ENCODE peak calls at places on chromosomes 1 and 21, in seven cellular contexts. H, I, P, B, N, L and U are unnamed samples.

GRCh38 chr1:197200468-197200899 is 54.0 kb upstream of the ASPM start:
- DNase-seq in H (peak; percentile 35), I (peak; percentile 51), P (peak; percentile 18), B (no peak), N (no peak), L (peak; percentile 23), U (no peak)

GRCh38 chr1:29849038-29849750 is 612.9 kb downstream of the PTPRU start:
- DNase-seq in H (peak; percentile 30), I (peak; percentile 10), P (peak; percentile 89), B (no peak), N (no peak), L (no peak), U (no peak)

GRCh38 chr1:27233677-27234053 is 767 bp upstream of the WDTC1 start:
- DNase-seq in H (no peak), I (no peak), P (peak; percentile 43), B (no peak), N (no peak), L (peak; percentile 45), U (no peak)

GRCh38 chr21:44742418-44743153 is 31.2 kb upstream of the TSPEAR start:
- DNase-seq in H (no peak), I (no peak), P (no peak), B (no peak), N (no peak), L (no peak), U (no peak)

GRCh38 chr1:32014199-32014936 is 700 bp downstream of the KHDRBS1 start:
- DNase-seq in H (peak; percentile 50), I (peak; percentile 35), P (peak; percentile 52), B (peak; percentile 77), N (peak; percentile 28), L (peak; percentile 23), U (peak; percentile 63)

GRCh38 chr1:154434346-154435075 is 29.4 kb downstream of the IL6R start:
- DNase-seq in H (peak; percentile 86), I (no peak), P (no peak), B (peak; percentile 81), N (no peak), L (no peak), U (no peak)

GRCh38 chr1:30383131-30383793 is 340.1 kb downstream of the MATN1 start:
- DNase-seq in H (no peak), I (no peak), P (no peak), B (no peak), N (no peak), L (no peak), U (no peak)

GRCh38 chr21:33761104-33762036 is 119.1 kb downstream of the ITSN1 start:
- DNase-seq in H (peak; percentile 99), I (peak; percentile 99), P (no peak), B (no peak), N (peak; percentile 46), L (no peak), U (no peak)

GRCh38 chr1:116537439-116537838 is 33.4 kb downstream of the CD58 start:
- DNase-seq in H (peak; percentile 33), I (no peak), P (no peak), B (no peak), N (no peak), L (no peak), U (no peak)

GRCh38 chr1:161177936-161178244 is 583 bp upstream of the B4GALT3 start:
- DNase-seq in H (no peak), I (no peak), P (no peak), B (no peak), N (no peak), L (no peak), U (no peak)

GRCh38 chr1:77044133-77044849 is 174.9 kb downstream of the PIGK start:
- DNase-seq in H (no peak), I (no peak), P (no peak), B (peak; percentile 41), N (no peak), L (no peak), U (no peak)

DNA sequence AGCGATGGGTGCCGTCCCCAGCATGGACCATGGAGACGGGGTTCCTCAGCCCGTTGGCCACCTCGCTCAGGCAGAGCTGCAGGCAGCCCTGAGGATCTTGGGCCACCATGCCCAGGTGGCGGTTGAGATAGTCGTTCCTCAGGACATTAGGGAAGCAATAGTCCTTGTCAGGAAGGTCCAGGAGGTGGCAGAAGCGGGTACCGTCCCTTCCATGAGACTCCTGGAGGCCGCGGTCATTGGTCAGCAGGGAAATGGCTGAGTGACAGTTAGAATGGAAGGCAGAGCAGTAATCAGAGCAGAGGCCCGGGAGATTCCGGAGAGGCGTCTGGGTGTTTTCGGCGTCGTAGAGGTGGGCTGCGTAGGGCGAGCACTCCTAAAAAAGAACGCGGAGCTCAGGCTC is 4.1 kb downstream of the HHIPL2 start:
- DNase-seq in H (no peak), I (no peak), P (peak; percentile 56), B (no peak), N (no peak), L (no peak), U (no peak)
- TF ChIP-seq CTCF in H (no peak), I (no peak), P (peak; percentile 46), B (no peak), N (no peak), L (no peak), U (no peak)

GRCh38 chr1:164446020-164446419 is 113.0 kb upstream of the PBX1 start:
- DNase-seq in H (no peak), I (no peak), P (no peak), B (no peak), N (no peak), L (no peak), U (no peak)

GRCh38 chr1:164443836-164444235 is 115.1 kb upstream of the PBX1 start:
- DNase-seq in H (no peak), I (no peak), P (no peak), B (no peak), N (no peak), L (no peak), U (no peak)

GRCh38 chr1:164443166-164443565 is 115.8 kb upstream of the PBX1 start:
- DNase-seq in H (peak; percentile 40), I (no peak), P (no peak), B (no peak), N (no peak), L (no peak), U (no peak)

GRCh38 chr1:164440222-164440621 is 118.8 kb upstream of the PBX1 start:
- DNase-seq in H (peak; percentile 51), I (peak; percentile 7), P (peak; percentile 56), B (no peak), N (peak; percentile 7), L (no peak), U (no peak)
- TF ChIP-seq CTCF in H (peak; percentile 57), I (peak; percentile 37), P (peak; percentile 52), B (peak; percentile 52), N (peak; percentile 12), L (no peak), U (no peak)

DNA sequence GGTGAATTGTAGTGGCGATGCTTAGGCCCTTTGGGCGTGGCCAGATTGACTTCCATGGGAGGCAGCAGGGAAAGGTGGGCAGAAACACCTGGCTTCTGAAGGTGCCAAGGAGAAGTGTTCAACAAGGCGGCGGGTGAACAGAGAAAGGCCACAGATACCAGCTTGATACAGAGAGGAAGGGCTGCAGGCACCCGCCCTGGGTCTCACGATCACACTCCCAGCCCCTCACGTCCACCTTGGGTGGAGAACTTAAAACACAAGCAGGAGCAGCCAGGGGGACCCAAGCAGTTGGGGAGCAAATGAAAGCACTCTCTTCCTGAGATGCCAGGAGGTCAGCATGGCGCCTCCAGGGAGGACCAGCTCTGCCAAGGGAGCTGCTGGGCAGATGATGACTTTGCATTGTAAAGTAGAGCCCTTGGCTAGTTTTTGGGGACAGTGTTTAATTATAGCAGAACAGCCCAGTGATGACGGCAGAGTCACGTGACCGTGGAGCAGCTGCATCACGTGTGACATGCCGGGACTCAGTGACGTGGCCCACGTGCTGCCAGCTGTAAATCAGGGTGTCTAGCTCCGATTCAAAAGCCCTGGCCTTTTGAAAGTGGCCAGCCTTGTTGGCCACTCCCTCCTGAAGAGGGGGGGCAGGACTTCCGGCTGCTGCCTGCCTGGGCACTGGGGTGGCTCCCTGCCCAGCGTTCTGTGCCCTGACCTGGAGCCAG is 19.0 kb downstream of the SLC37A1 start:
- DNase-seq in H (peak; percentile 7), I (no peak), P (no peak), B (peak; percentile 76), N (no peak), L (no peak), U (no peak)
- TF ChIP-seq CTCF in H (no peak), I (no peak), P (no peak), B (no peak), N (no peak), L (no peak), U (no peak)

DNA sequence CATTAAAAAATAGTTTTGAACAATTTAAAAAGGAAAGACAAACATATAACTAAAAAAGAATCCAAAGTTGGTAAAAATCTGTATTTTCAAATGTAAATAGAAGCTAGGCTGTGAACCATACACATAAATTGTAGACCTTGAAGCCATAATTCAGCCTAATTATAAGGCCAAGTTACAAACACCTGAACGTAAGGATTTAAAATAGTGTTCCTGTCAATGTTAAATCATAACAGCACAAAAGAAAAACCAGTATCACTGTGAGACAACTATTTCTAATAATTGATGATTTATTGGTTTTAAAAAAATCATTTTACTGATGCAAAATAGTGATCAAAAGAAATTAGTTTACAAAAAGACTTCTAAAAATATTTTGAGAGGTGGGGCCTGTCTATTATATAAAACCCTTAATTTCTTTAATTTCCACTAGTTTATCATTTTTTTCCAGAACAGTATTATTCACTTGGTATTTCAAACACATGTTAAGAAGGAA is 4.4 kb downstream of the IRF2BP2 start:
- DNase-seq in H (no peak), I (no peak), P (no peak), B (no peak), N (no peak), L (no peak), U (no peak)
- TF ChIP-seq CTCF in H (no peak), I (no peak), P (no peak), B (no peak), N (no peak), L (no peak), U (no peak)